ENCODE peak calls at places on chromosome 6, in ten cellular contexts. One of them, this sample, is unnamed.
A peak's percentile ranks its signal among the peaks of the same experiment; 100 is the strongest.

GRCh38 chr6:498795-499231 is 107.3 kb downstream of the IRF4 start:
- DNase-seq in RPMI7951: peak; percentile 14
- DNase-seq in activated naive CD8-positive, alpha-beta T cell treated with anti-CD3 and anti-CD28 coated beads, Interleukin-2, amount 50 U/mL, for 24 hours: peak; percentile 63
- DNase-seq in activated CD4-positive, alpha-beta T cell treated with anti-CD3 and anti-CD28 coated beads for 48 hours: peak; percentile 76
- DNase-seq in T-helper 9 cell: no peak
- DNase-seq in stimulated activated CD4-positive, alpha-beta T cell treated with anti-CD3 and anti-CD28 coated beads, Interleukin-15, amount 100 ng/mL, for 24 hours: peak; percentile 71
- DNase-seq in HFFc6: no peak
- DNase-seq in CD4-positive, alpha-beta memory T cell: no peak
- DNase-seq in stimulated activated CD8-positive, alpha-beta memory T cell treated with anti-CD3 and anti-CD28 coated beads, Interleukin-2, amount 100 ng/mL, for 48 hours: peak; percentile 45
- DNase-seq in upper lobe of left lung: no peak
- DNase-seq in this sample: no peak

GRCh38 chr6:89638320-89639195 is at the start of gene LYRM2:
- DNase-seq in RPMI7951: peak; percentile 91
- DNase-seq in activated naive CD8-positive, alpha-beta T cell treated with anti-CD3 and anti-CD28 coated beads, Interleukin-2, amount 50 U/mL, for 24 hours: peak; percentile 94
- DNase-seq in activated CD4-positive, alpha-beta T cell treated with anti-CD3 and anti-CD28 coated beads for 48 hours: peak; percentile 95
- DNase-seq in T-helper 9 cell: peak; percentile 84
- DNase-seq in stimulated activated CD4-positive, alpha-beta T cell treated with anti-CD3 and anti-CD28 coated beads, Interleukin-15, amount 100 ng/mL, for 24 hours: peak; percentile 96
- DNase-seq in HFFc6: peak; percentile 93
- DNase-seq in CD4-positive, alpha-beta memory T cell: peak; percentile 91
- DNase-seq in stimulated activated CD8-positive, alpha-beta memory T cell treated with anti-CD3 and anti-CD28 coated beads, Interleukin-2, amount 100 ng/mL, for 48 hours: peak; percentile 89
- DNase-seq in upper lobe of left lung: peak; percentile 95
- DNase-seq in this sample: peak; percentile 94

GRCh38 chr6:84166395-84166794 is 61.0 kb downstream of the CEP162 start:
- DNase-seq in RPMI7951: no peak
- DNase-seq in activated naive CD8-positive, alpha-beta T cell treated with anti-CD3 and anti-CD28 coated beads, Interleukin-2, amount 50 U/mL, for 24 hours: no peak
- DNase-seq in activated CD4-positive, alpha-beta T cell treated with anti-CD3 and anti-CD28 coated beads for 48 hours: no peak
- DNase-seq in T-helper 9 cell: no peak
- DNase-seq in stimulated activated CD4-positive, alpha-beta T cell treated with anti-CD3 and anti-CD28 coated beads, Interleukin-15, amount 100 ng/mL, for 24 hours: no peak
- DNase-seq in HFFc6: no peak
- DNase-seq in CD4-positive, alpha-beta memory T cell: no peak
- DNase-seq in stimulated activated CD8-positive, alpha-beta memory T cell treated with anti-CD3 and anti-CD28 coated beads, Interleukin-2, amount 100 ng/mL, for 48 hours: no peak
- DNase-seq in upper lobe of left lung: no peak
- DNase-seq in this sample: no peak

GRCh38 chr6:6436366-6436765 is 115.9 kb upstream of the F13A1 start:
- DNase-seq in RPMI7951: no peak
- DNase-seq in activated naive CD8-positive, alpha-beta T cell treated with anti-CD3 and anti-CD28 coated beads, Interleukin-2, amount 50 U/mL, for 24 hours: no peak
- DNase-seq in activated CD4-positive, alpha-beta T cell treated with anti-CD3 and anti-CD28 coated beads for 48 hours: no peak
- DNase-seq in T-helper 9 cell: no peak
- DNase-seq in stimulated activated CD4-positive, alpha-beta T cell treated with anti-CD3 and anti-CD28 coated beads, Interleukin-15, amount 100 ng/mL, for 24 hours: no peak
- DNase-seq in HFFc6: no peak
- DNase-seq in CD4-positive, alpha-beta memory T cell: no peak
- DNase-seq in stimulated activated CD8-positive, alpha-beta memory T cell treated with anti-CD3 and anti-CD28 coated beads, Interleukin-2, amount 100 ng/mL, for 48 hours: no peak
- DNase-seq in upper lobe of left lung: no peak
- DNase-seq in this sample: no peak

GRCh38 chr6:135114355-135115145 is 59.9 kb upstream of the HBS1L start:
- DNase-seq in RPMI7951: no peak
- DNase-seq in activated naive CD8-positive, alpha-beta T cell treated with anti-CD3 and anti-CD28 coated beads, Interleukin-2, amount 50 U/mL, for 24 hours: peak; percentile 56
- DNase-seq in activated CD4-positive, alpha-beta T cell treated with anti-CD3 and anti-CD28 coated beads for 48 hours: peak; percentile 79
- DNase-seq in T-helper 9 cell: no peak
- DNase-seq in stimulated activated CD4-positive, alpha-beta T cell treated with anti-CD3 and anti-CD28 coated beads, Interleukin-15, amount 100 ng/mL, for 24 hours: peak; percentile 73
- DNase-seq in HFFc6: no peak
- DNase-seq in CD4-positive, alpha-beta memory T cell: no peak
- DNase-seq in stimulated activated CD8-positive, alpha-beta memory T cell treated with anti-CD3 and anti-CD28 coated beads, Interleukin-2, amount 100 ng/mL, for 48 hours: peak; percentile 50
- DNase-seq in upper lobe of left lung: no peak
- DNase-seq in this sample: no peak

GRCh38 chr6:157912326-157912725 is 69.3 kb upstream of the SYNJ2 start:
- DNase-seq in RPMI7951: peak; percentile 79
- DNase-seq in activated naive CD8-positive, alpha-beta T cell treated with anti-CD3 and anti-CD28 coated beads, Interleukin-2, amount 50 U/mL, for 24 hours: no peak
- DNase-seq in activated CD4-positive, alpha-beta T cell treated with anti-CD3 and anti-CD28 coated beads for 48 hours: no peak
- DNase-seq in T-helper 9 cell: no peak
- DNase-seq in stimulated activated CD4-positive, alpha-beta T cell treated with anti-CD3 and anti-CD28 coated beads, Interleukin-15, amount 100 ng/mL, for 24 hours: no peak
- DNase-seq in HFFc6: peak; percentile 72
- DNase-seq in CD4-positive, alpha-beta memory T cell: no peak
- DNase-seq in stimulated activated CD8-positive, alpha-beta memory T cell treated with anti-CD3 and anti-CD28 coated beads, Interleukin-2, amount 100 ng/mL, for 48 hours: no peak
- DNase-seq in upper lobe of left lung: no peak
- DNase-seq in this sample: peak; percentile 75

GRCh38 chr6:146984251-146984924 is 219.8 kb upstream of the STXBP5 start:
- DNase-seq in RPMI7951: no peak
- DNase-seq in activated naive CD8-positive, alpha-beta T cell treated with anti-CD3 and anti-CD28 coated beads, Interleukin-2, amount 50 U/mL, for 24 hours: no peak
- DNase-seq in activated CD4-positive, alpha-beta T cell treated with anti-CD3 and anti-CD28 coated beads for 48 hours: no peak
- DNase-seq in T-helper 9 cell: no peak
- DNase-seq in stimulated activated CD4-positive, alpha-beta T cell treated with anti-CD3 and anti-CD28 coated beads, Interleukin-15, amount 100 ng/mL, for 24 hours: no peak
- DNase-seq in HFFc6: no peak
- DNase-seq in CD4-positive, alpha-beta memory T cell: no peak
- DNase-seq in stimulated activated CD8-positive, alpha-beta memory T cell treated with anti-CD3 and anti-CD28 coated beads, Interleukin-2, amount 100 ng/mL, for 48 hours: no peak
- DNase-seq in upper lobe of left lung: no peak
- DNase-seq in this sample: no peak

GRCh38 chr6:24387818-24388217 is 14.9 kb upstream of the MRS2 start:
- DNase-seq in RPMI7951: no peak
- DNase-seq in activated naive CD8-positive, alpha-beta T cell treated with anti-CD3 and anti-CD28 coated beads, Interleukin-2, amount 50 U/mL, for 24 hours: no peak
- DNase-seq in activated CD4-positive, alpha-beta T cell treated with anti-CD3 and anti-CD28 coated beads for 48 hours: no peak
- DNase-seq in T-helper 9 cell: no peak
- DNase-seq in stimulated activated CD4-positive, alpha-beta T cell treated with anti-CD3 and anti-CD28 coated beads, Interleukin-15, amount 100 ng/mL, for 24 hours: no peak
- DNase-seq in HFFc6: no peak
- DNase-seq in CD4-positive, alpha-beta memory T cell: no peak
- DNase-seq in stimulated activated CD8-positive, alpha-beta memory T cell treated with anti-CD3 and anti-CD28 coated beads, Interleukin-2, amount 100 ng/mL, for 48 hours: no peak
- DNase-seq in upper lobe of left lung: no peak
- DNase-seq in this sample: no peak

GRCh38 chr6:64074981-64075380 is 439.4 kb downstream of the PHF3 start:
- DNase-seq in RPMI7951: no peak
- DNase-seq in activated naive CD8-positive, alpha-beta T cell treated with anti-CD3 and anti-CD28 coated beads, Interleukin-2, amount 50 U/mL, for 24 hours: no peak
- DNase-seq in activated CD4-positive, alpha-beta T cell treated with anti-CD3 and anti-CD28 coated beads for 48 hours: no peak
- DNase-seq in T-helper 9 cell: no peak
- DNase-seq in stimulated activated CD4-positive, alpha-beta T cell treated with anti-CD3 and anti-CD28 coated beads, Interleukin-15, amount 100 ng/mL, for 24 hours: no peak
- DNase-seq in HFFc6: no peak
- DNase-seq in CD4-positive, alpha-beta memory T cell: no peak
- DNase-seq in stimulated activated CD8-positive, alpha-beta memory T cell treated with anti-CD3 and anti-CD28 coated beads, Interleukin-2, amount 100 ng/mL, for 48 hours: no peak
- DNase-seq in upper lobe of left lung: no peak
- DNase-seq in this sample: no peak

GRCh38 chr6:138805431-138805830 is 9.5 kb downstream of the ECT2L start:
- DNase-seq in RPMI7951: peak; percentile 51
- DNase-seq in activated naive CD8-positive, alpha-beta T cell treated with anti-CD3 and anti-CD28 coated beads, Interleukin-2, amount 50 U/mL, for 24 hours: no peak
- DNase-seq in activated CD4-positive, alpha-beta T cell treated with anti-CD3 and anti-CD28 coated beads for 48 hours: no peak
- DNase-seq in T-helper 9 cell: no peak
- DNase-seq in stimulated activated CD4-positive, alpha-beta T cell treated with anti-CD3 and anti-CD28 coated beads, Interleukin-15, amount 100 ng/mL, for 24 hours: no peak
- DNase-seq in HFFc6: no peak
- DNase-seq in CD4-positive, alpha-beta memory T cell: no peak
- DNase-seq in stimulated activated CD8-positive, alpha-beta memory T cell treated with anti-CD3 and anti-CD28 coated beads, Interleukin-2, amount 100 ng/mL, for 48 hours: no peak
- DNase-seq in upper lobe of left lung: no peak
- DNase-seq in this sample: peak; percentile 24